ENCODE peak calls at places on chromosomes 4 and X, in nine cellular contexts. V, C, W, T, D, X, P, B and L are unnamed samples.
A peak's percentile ranks its signal among the peaks of the same experiment; 100 is the strongest.

GRCh38 chr4:149095798-149096197 is 653.6 kb upstream of the NR3C2 start:
- DNase-seq in W (no peak), P (no peak), V (no peak), X (no peak), D (no peak), T (no peak), B (no peak), C (no peak), L (peak; percentile 7)

GRCh38 chr4:183326853-183327252 is 4.6 kb upstream of the CLDN24 start:
- DNase-seq in X (no peak), T (no peak), D (no peak), P (no peak), B (no peak), V (no peak), W (no peak), C (no peak), L (peak; percentile 15)

GRCh38 chrX:112380541-112381278 is 298.1 kb upstream of the TRPC5 start:
- DNase-seq in W (no peak), T (no peak), V (no peak), B (no peak), P (no peak), D (no peak), C (no peak), X (no peak), L (no peak)

GRCh38 chr4:186727977-186728519 is 4.4 kb upstream of the FAT1 start:
- DNase-seq in D (peak; percentile 75), P (no peak), B (no peak), C (no peak), V (peak; percentile 55), W (no peak), X (no peak), T (no peak), L (peak; percentile 51)

GRCh38 chr4:73679836-73680235 is 59.6 kb upstream of the RASSF6 start:
- DNase-seq in D (no peak), V (no peak), W (no peak), C (no peak), X (no peak), P (no peak), B (no peak), T (no peak), L (peak; percentile 75)

GRCh38 chr4:36568575-36568974 is 287.2 kb downstream of the DTHD1 start:
- DNase-seq in T (no peak), V (no peak), C (no peak), W (peak; percentile 26), B (no peak), X (no peak), P (no peak), D (no peak), L (no peak)

GRCh38 chrX:109952985-109953905 is 49.7 kb upstream of the TMEM164 start:
- DNase-seq in W (peak; percentile 26), B (no peak), T (peak; percentile 7), P (no peak), C (no peak), V (no peak), X (no peak), D (no peak), L (peak; percentile 37)

GRCh38 chrX:83511208-83511607 is 3.1 kb downstream of the POU3F4 start:
- DNase-seq in C (no peak), B (no peak), V (no peak), T (no peak), X (no peak), D (peak; percentile 73), W (no peak), P (no peak), L (no peak)

GRCh38 chr4:86306816-86307215 is 53.0 kb downstream of the MAPK10 start:
- DNase-seq in P (no peak), W (no peak), B (no peak), X (peak; percentile 58), D (no peak), C (no peak), V (no peak), T (no peak), L (peak; percentile 36)

GRCh38 chr4:108384544-108384943 is 215.8 kb upstream of the LEF1 start:
- DNase-seq in X (no peak), B (no peak), W (no peak), P (no peak), V (no peak), D (no peak), C (no peak), T (no peak), L (no peak)

GRCh38 chr4:186128842-186129241 is 24.3 kb downstream of the FAM149A start:
- DNase-seq in W (no peak), V (no peak), P (no peak), T (no peak), C (no peak), D (no peak), B (no peak), X (no peak), L (no peak)

GRCh38 chr4:73127839-73128448 is 58.4 kb upstream of the COX18 start:
- DNase-seq in V (peak; percentile 2), B (no peak), T (no peak), D (peak; percentile 18), W (peak; percentile 18), C (no peak), X (no peak), P (no peak), L (peak; percentile 34)

GRCh38 chr4:120088507-120088906 is 21.9 kb upstream of the MAD2L1 start:
- DNase-seq in P (no peak), X (no peak), B (no peak), W (no peak), D (no peak), V (no peak), T (no peak), C (no peak), L (no peak)

GRCh38 chr4:149344436-149344835 is 471.2 kb downstream of the IQCM start:
- DNase-seq in T (no peak), B (no peak), D (no peak), P (no peak), X (no peak), W (no peak), C (no peak), V (no peak), L (peak; percentile 88)

GRCh38 chr4:25213327-25213979 is 20.4 kb upstream of the PI4K2B start:
- DNase-seq in D (no peak), X (no peak), B (no peak), C (no peak), T (no peak), V (no peak), P (no peak), W (no peak), L (no peak)

GRCh38 chr4:30844861-30845582 is 124.9 kb downstream of the PCDH7 start:
- DNase-seq in V (no peak), W (no peak), B (no peak), X (no peak), D (no peak), C (no peak), P (no peak), T (no peak), L (no peak)

DNA sequence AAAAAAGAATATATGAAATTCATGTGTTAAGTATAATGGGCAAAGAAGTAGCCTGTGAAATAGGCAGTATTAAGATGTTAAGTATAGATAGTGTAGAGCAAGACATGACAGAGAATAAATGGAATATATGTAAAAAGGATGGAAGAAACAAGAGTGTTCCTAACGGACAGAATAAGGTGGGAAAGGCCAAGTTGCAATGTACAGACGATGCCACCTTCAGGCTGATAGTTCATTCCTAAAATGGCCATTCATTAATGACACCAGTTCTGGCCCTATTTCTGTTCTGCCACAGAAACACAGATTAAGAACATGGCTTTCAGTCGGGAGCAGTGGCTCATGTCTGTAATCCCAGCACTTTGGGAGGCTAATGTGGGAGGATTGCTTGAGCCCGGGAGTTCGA is 4.4 kb upstream of the FAM184B start:
- DNase-seq in T (no peak), D (no peak), W (no peak), X (no peak), P (no peak), V (no peak), B (no peak), C (no peak), L (no peak)
- TF ChIP-seq CTCF in T (no peak), D (peak; percentile 16), W (no peak), X (no peak), P (no peak), V (no peak), B (no peak), C (no peak), L (no peak)

DNA sequence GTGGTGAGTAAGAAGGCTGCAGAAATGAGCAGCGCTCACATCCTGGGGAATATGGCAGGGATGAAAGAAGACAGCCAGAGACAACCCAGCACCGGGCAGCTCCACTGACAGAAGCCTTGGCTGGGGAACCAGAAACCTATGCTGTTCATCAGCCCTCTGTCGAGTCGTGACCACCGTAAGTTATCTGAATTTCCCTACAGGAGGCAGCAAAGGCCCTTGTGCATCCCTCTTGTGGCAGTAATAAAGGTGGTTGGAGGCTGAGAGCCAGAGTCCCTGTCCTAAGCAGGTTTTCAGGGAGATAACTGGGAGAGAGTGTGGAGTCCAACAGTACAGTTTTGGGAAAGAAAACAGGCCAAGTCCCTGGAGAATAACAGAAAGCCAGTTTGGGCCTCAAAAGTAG is 194.0 kb upstream of the BOD1L1 start:
- DNase-seq in P (no peak), W (no peak), X (no peak), B (no peak), V (no peak), T (no peak), C (no peak), D (peak; percentile 34), L (no peak)
- TF ChIP-seq CTCF in P (no peak), W (no peak), X (no peak), B (no peak), V (no peak), T (no peak), C (no peak), D (peak; percentile 39), L (no peak)

DNA sequence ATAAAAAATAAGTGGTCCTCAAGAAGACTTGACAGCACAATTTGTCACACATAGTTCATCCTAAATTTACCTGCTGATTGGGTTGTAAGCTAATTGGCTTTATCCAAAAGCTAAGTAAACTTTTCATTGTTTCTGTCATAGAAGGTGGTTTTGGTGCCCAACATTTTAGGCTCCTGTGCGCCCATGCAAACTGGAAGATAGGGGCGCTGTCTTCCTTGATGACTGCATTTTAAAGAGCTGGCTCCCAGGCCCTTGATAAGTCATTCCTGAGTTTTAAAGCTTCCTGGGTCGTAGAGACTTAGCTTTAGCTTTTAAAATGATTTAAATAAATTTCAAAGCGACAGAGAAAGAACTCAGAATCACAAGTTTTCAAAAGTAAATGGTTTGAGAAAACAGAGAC is 625.4 kb upstream of the GALNT7 start:
- DNase-seq in X (no peak), B (no peak), D (peak; percentile 8), W (no peak), C (no peak), P (no peak), T (no peak), V (no peak), L (no peak)
- TF ChIP-seq CTCF in X (no peak), B (no peak), D (peak; percentile 39), W (peak; percentile 8), C (no peak), P (no peak), T (no peak), V (no peak), L (no peak)

GRCh38 chr4:63795301-63795700 is 613.9 kb downstream of the TECRL start:
- DNase-seq in C (no peak), W (no peak), B (no peak), P (no peak), D (no peak), X (no peak), T (no peak), V (no peak), L (no peak)
- TF ChIP-seq CTCF in C (no peak), W (no peak), B (no peak), P (no peak), D (no peak), X (no peak), T (no peak), V (no peak), L (no peak)